ENCODE peak calls at places on chromosome 1, in nine cellular contexts. R is PC-9; A is AG04450; M is BJ; T is esophagus muscularis mucosa; W is glutamatergic neuron; N is right atrium auricular region; Z is CD4-positive, alpha-beta T cell; I is GM23338. J is an unnamed sample.

GRCh38 chr1:2946291-2946690 is 75.0 kb upstream of the ACTRT2 start:
- DNase-seq in R (no peak), A (no peak), M (no peak), T (no peak), W (no peak), N (no peak), Z (no peak), I (peak), J (no peak)

GRCh38 chr1:207024202-207025143 is 8.1 kb downstream of the C1orf116 start:
- DNase-seq in R (peak), A (no peak), M (no peak), T (no peak), W (no peak), N (no peak), Z (no peak), I (no peak), J (no peak)

GRCh38 chr1:31981976-31982375 is 31.7 kb upstream of the KHDRBS1 start:
- DNase-seq in R (no peak), A (no peak), M (no peak), T (no peak), W (no peak), N (no peak), Z (peak), I (no peak), J (no peak)

GRCh38 chr1:201171063-201172036 is 17.1 kb upstream of the TMEM9 start:
- DNase-seq in R (no peak), A (no peak), M (no peak), T (no peak), W (peak), N (no peak), Z (peak), I (peak), J (no peak)

GRCh38 chr1:44684525-44684924 is 10.0 kb downstream of the ARMH1 start:
- DNase-seq in R (no peak), A (no peak), M (no peak), T (no peak), W (no peak), N (no peak), Z (no peak), I (no peak), J (no peak)

GRCh38 chr1:234707641-234708040 is 97.7 kb upstream of the IRF2BP2 start:
- DNase-seq in R (no peak), A (no peak), M (no peak), T (no peak), W (no peak), N (peak), Z (no peak), I (no peak), J (no peak)

GRCh38 chr1:182633657-182634281 is 29.6 kb upstream of the RGS16 start:
- DNase-seq in R (no peak), A (no peak), M (no peak), T (no peak), W (peak), N (no peak), Z (no peak), I (peak), J (no peak)

GRCh38 chr1:41662656-41663437 is 178.4 kb upstream of the EDN2 start:
- DNase-seq in R (peak), A (no peak), M (peak), T (no peak), W (peak), N (peak), Z (no peak), I (peak), J (no peak)

GRCh38 chr1:213162338-213162737 is 111.3 kb downstream of the RPS6KC1 start:
- DNase-seq in R (no peak), A (no peak), M (no peak), T (no peak), W (no peak), N (no peak), Z (no peak), I (no peak), J (no peak)

GRCh38 chr1:174988539-174988938 is 11.2 kb upstream of the CACYBP start:
- DNase-seq in R (no peak), A (no peak), M (no peak), T (no peak), W (no peak), N (no peak), Z (no peak), I (no peak), J (no peak)

GRCh38 chr1:174984952-174985351 is 14.8 kb upstream of the CACYBP start:
- DNase-seq in R (no peak), A (no peak), M (no peak), T (no peak), W (no peak), N (no peak), Z (no peak), I (no peak), J (no peak)

GRCh38 chr1:174988986-174989385 is 10.8 kb upstream of the CACYBP start:
- DNase-seq in R (no peak), A (no peak), M (no peak), T (no peak), W (no peak), N (no peak), Z (no peak), I (no peak), J (no peak)

GRCh38 chr1:174982971-174983689 is 16.6 kb upstream of the CACYBP start:
- DNase-seq in R (no peak), A (no peak), M (no peak), T (no peak), W (no peak), N (no peak), Z (no peak), I (peak), J (no peak)
- TF ChIP-seq CTCF in R (peak), A (peak), M (peak), T (peak), W (peak), N (peak), Z (peak), I (peak), J (peak)

DNA sequence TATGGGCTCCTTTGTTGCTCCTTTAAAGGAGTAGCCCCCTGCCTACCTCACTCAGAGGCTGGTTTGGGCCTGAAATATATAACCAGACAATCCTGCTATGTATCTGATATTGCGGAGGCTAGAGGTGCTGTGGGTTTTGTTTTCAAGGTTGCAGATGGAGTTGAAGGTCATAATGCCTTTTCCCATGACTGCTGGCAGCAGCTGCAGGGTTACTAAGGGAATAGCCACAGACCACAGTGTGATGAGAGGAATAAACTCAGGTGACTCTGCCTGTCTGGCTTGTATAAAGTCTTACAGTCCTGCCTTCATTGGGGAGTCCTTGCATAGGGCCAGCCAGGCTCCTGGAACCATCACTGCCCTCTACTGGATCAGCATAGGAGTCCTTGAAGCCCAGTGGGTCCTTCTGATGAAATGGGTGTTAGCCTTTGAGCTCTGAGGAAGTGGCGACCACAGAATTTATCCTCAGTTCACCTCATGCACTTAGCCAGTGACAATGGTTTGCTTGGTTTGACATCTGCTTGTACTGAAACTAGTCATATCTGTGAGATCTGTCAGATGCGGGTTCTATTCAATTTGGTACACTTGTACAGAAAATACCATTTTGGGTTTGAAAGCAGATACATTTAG is 174.4 kb upstream of the HMCN1 start:
- DNase-seq in R (no peak), A (no peak), M (no peak), T (no peak), W (no peak), N (peak), Z (no peak), I (peak), J (no peak)
- TF ChIP-seq CTCF in R (no peak), A (peak), M (peak), T (no peak), W (no peak), N (no peak), Z (no peak), I (peak), J (no peak)

GRCh38 chr1:84117868-84118267 is 26.2 kb upstream of the PRKACB start:
- DNase-seq in R (no peak), A (peak), M (no peak), T (no peak), W (no peak), N (no peak), Z (no peak), I (peak), J (no peak)

GRCh38 chr1:84121360-84121759 is 22.7 kb upstream of the PRKACB start:
- DNase-seq in R (no peak), A (no peak), M (no peak), T (no peak), W (no peak), N (no peak), Z (no peak), I (no peak), J (no peak)

GRCh38 chr1:84122780-84123382 is 21.2 kb upstream of the PRKACB start:
- DNase-seq in R (peak), A (no peak), M (no peak), T (no peak), W (peak), N (no peak), Z (peak), I (peak), J (no peak)
- TF ChIP-seq CTCF in R (peak), A (peak), M (peak), T (peak), W (peak), N (no peak), Z (peak), I (peak), J (peak)

DNA sequence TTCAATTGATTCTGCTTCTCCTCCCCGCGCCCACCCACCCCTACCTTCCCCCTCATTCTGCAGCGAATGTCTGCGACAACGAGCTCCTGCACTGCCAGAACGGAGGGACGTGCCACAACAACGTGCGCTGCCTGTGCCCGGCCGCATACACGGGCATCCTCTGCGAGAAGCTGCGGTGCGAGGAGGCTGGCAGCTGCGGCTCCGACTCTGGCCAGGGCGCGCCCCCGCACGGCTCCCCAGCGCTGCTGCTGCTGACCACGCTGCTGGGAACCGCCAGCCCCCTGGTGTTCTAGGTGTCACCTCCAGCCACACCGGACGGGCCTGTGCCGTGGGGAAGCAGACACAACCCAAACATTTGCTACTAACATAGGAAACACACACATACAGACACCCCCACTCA is 339.7 kb downstream of the NTNG1 start:
- DNase-seq in R (no peak), A (no peak), M (no peak), T (no peak), W (no peak), N (no peak), Z (no peak), I (no peak), J (no peak)
- TF ChIP-seq CTCF in R (no peak), A (no peak), M (peak), T (peak), W (no peak), N (no peak), Z (no peak), I (no peak), J (no peak)